ENCODE peak calls at places on chromosomes 1 and 21, in four cellular contexts. H is A549, Y is lower lobe of right lung, I is AG04450. C is an unnamed sample.

GRCh38 chr21:43770066-43770655 is 5.9 kb downstream of the CSTB start:
- DNase-seq in H (no peak), Y (no peak), I (no peak), C (no peak)

GRCh38 chr1:60255565-60255964 is 182.0 kb upstream of the C1orf87 start:
- DNase-seq in H (no peak), Y (no peak), I (no peak), C (peak; percentile 5)

GRCh38 chr1:161843156-161843555 is 77.0 kb downstream of the ATF6 start:
- DNase-seq in H (no peak), Y (no peak), I (no peak), C (peak; percentile 50)

GRCh38 chr1:7786785-7787184 is 2.7 kb downstream of the PER3 start:
- DNase-seq in H (no peak), Y (no peak), I (no peak), C (no peak)

GRCh38 chr1:211369640-211370039 is 43.0 kb downstream of the TRAF5 start:
- DNase-seq in H (no peak), Y (no peak), I (no peak), C (no peak)

GRCh38 chr1:24752305-24752704 is 7.1 kb downstream of the CLIC4 start:
- DNase-seq in H (no peak), Y (no peak), I (no peak), C (no peak)

GRCh38 chr1:9009438-9010366 is 16.5 kb downstream of the SLC2A7 start:
- DNase-seq in H (no peak), Y (no peak), I (no peak), C (peak; percentile 12)

GRCh38 chr1:196433000-196433399 is 175.2 kb downstream of the KCNT2 start:
- DNase-seq in H (no peak), Y (no peak), I (no peak), C (peak; percentile 9)

GRCh38 chr1:74689800-74690696 is 16.5 kb upstream of the ERICH3 start:
- DNase-seq in H (no peak), Y (no peak), I (peak; percentile 24), C (peak; percentile 63)

GRCh38 chr1:228781801-228782661 is 46.8 kb downstream of the RHOU start:
- DNase-seq in H (no peak), Y (no peak), I (no peak), C (no peak)

GRCh38 chr1:149845416-149845815 is 54.0 kb upstream of the BOLA1 start:
- DNase-seq in H (no peak), Y (no peak), I (no peak), C (no peak)

GRCh38 chr21:20997633-20998455 is at the start of gene NCAM2:
- DNase-seq in H (no peak), Y (peak; percentile 78), I (peak; percentile 60), C (peak; percentile 87)

GRCh38 chr1:7265771-7266371 is 480.6 kb downstream of the CAMTA1 start:
- DNase-seq in H (peak; percentile 90), Y (no peak), I (peak; percentile 61), C (peak; percentile 59)

GRCh38 chr1:184340984-184341383 is 45.8 kb upstream of the C1orf21 start:
- DNase-seq in H (no peak), Y (no peak), I (no peak), C (no peak)

GRCh38 chr1:165185161-165185889 is 171.2 kb downstream of the LMX1A start:
- DNase-seq in H (no peak), Y (no peak), I (no peak), C (no peak)

GRCh38 chr1:25562101-25562927 is 18.9 kb downstream of the LDLRAP1 start:
- DNase-seq in H (no peak), Y (no peak), I (no peak), C (no peak)

GRCh38 chr1:9211291-9211811 is 23.2 kb upstream of the H6PD start:
- DNase-seq in H (no peak), Y (no peak), I (peak; percentile 79), C (no peak)

GRCh38 chr1:25666437-25666836 is 49.8 kb downstream of the MAN1C1 start:
- DNase-seq in H (no peak), Y (no peak), I (no peak), C (no peak)

GRCh38 chr1:214859647-214860046 is 222.9 kb upstream of the KCNK2 start:
- DNase-seq in H (no peak), Y (no peak), I (no peak), C (no peak)

GRCh38 chr21:46033410-46034404 is 52.1 kb downstream of the COL6A1 start:
- DNase-seq in H (no peak), Y (no peak), I (peak; percentile 65), C (no peak)

GRCh38 chr1:93878501-93878888 is 511 bp downstream of the DNTTIP2 start:
- DNase-seq in H (peak; percentile 18), Y (peak; percentile 77), I (no peak), C (peak; percentile 26)

GRCh38 chr21:29232601-29233541 is 65.9 kb upstream of the BACH1 start:
- DNase-seq in H (no peak), Y (no peak), I (no peak), C (peak; percentile 70)

GRCh38 chr1:37159102-37159501 is 124.8 kb upstream of the GRIK3 start:
- DNase-seq in H (no peak), Y (no peak), I (no peak), C (no peak)

GRCh38 chr1:147089457-147089856 is 82.8 kb downstream of the PRKAB2 start:
- DNase-seq in H (no peak), Y (no peak), I (no peak), C (no peak)

GRCh38 chr1:150604226-150604588 is 24.8 kb upstream of the MCL1 start:
- DNase-seq in H (no peak), Y (no peak), I (no peak), C (no peak)

GRCh38 chr1:185916866-185917265 is 182.7 kb downstream of the HMCN1 start:
- DNase-seq in H (no peak), Y (no peak), I (no peak), C (no peak)

GRCh38 chr1:194078765-194079164 is 892.4 kb upstream of the B3GALT2 start:
- DNase-seq in H (no peak), Y (no peak), I (no peak), C (no peak)

GRCh38 chr1:242745079-242745478 is 220.6 kb upstream of the PLD5 start:
- DNase-seq in H (no peak), Y (no peak), I (no peak), C (no peak)

GRCh38 chr1:63135174-63135512 is 187.2 kb upstream of the FOXD3 start:
- DNase-seq in H (no peak), Y (no peak), I (no peak), C (no peak)

GRCh38 chr1:236142358-236143103 is at the start of gene GPR137B:
- DNase-seq in H (peak; percentile 66), Y (peak; percentile 65), I (no peak), C (peak; percentile 40)

GRCh38 chr21:46368533-46369285 is 44.8 kb downstream of the PCNT start:
- DNase-seq in H (no peak), Y (no peak), I (no peak), C (no peak)

GRCh38 chr1:182602945-182603645 is 1.1 kb downstream of the RGS16 start:
- DNase-seq in H (no peak), Y (peak; percentile 59), I (no peak), C (peak; percentile 37)

GRCh38 chr1:36475910-36476604 is 6.7 kb downstream of the CSF3R start:
- DNase-seq in H (no peak), Y (no peak), I (no peak), C (no peak)

GRCh38 chr21:44773291-44773932 is 28.2 kb downstream of the UBE2G2 start:
- DNase-seq in H (no peak), Y (no peak), I (no peak), C (no peak)

GRCh38 chr1:224357626-224358124 is 996 bp downstream of the CNIH4 start:
- DNase-seq in H (peak; percentile 41), Y (no peak), I (no peak), C (peak; percentile 79)

GRCh38 chr1:182351790-182352364 is 39.7 kb downstream of the GLUL start:
- DNase-seq in H (no peak), Y (no peak), I (no peak), C (no peak)

GRCh38 chr1:11527541-11528452 is 48.8 kb downstream of the DISP3 start:
- DNase-seq in H (no peak), Y (no peak), I (no peak), C (no peak)

GRCh38 chr1:18922319-18922726 is 20.0 kb upstream of the ALDH4A1 start:
- DNase-seq in H (peak; percentile 39), Y (peak; percentile 74), I (peak; percentile 61), C (peak; percentile 88)

GRCh38 chr1:79204774-79205173 is 198.2 kb upstream of the ADGRL4 start:
- DNase-seq in H (no peak), Y (no peak), I (no peak), C (no peak)

DNA sequence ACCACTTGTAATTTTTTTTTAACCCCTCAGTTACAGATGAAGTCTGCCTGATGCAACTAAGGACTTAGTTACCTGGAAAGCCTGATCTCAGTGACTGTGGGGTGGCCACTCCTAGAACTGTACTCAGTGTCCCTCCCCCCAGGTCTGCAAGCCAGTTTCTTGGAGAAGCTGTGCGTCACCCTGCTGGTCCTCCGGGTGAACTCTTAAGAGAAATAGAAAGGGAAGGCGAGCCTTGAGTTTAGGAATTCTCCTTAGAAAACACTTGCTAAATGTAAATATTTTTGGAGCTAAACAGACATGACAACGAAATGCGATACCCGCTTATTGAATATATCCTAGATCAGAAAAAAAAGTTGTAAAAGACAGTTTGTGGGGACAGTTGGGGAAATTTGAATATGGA is 730 bp downstream of the SLC16A4 start:
- DNase-seq in H (peak; percentile 82), Y (peak; percentile 65), I (no peak), C (peak; percentile 76)
- TF ChIP-seq CTCF in H (no peak), Y (no peak), I (peak; percentile 17), C (peak; percentile 8)

GRCh38 chr1:246788895-246789338 is 64.7 kb downstream of the SCCPDH start:
- DNase-seq in H (no peak), Y (no peak), I (no peak), C (peak; percentile 23)
- H3K4me3 ChIP-seq in H (no peak overlapping the region), Y (peak overlapping the region; percentile 39), I (no peak overlapping the region), C (no peak overlapping the region)

GRCh38 chr1:16913866-16914662 is 7.7 kb upstream of the CROCC start:
- DNase-seq in H (peak; percentile 73), Y (peak; percentile 94), I (peak; percentile 89), C (peak; percentile 95)
- TF ChIP-seq CTCF in H (no peak), Y (no peak), I (no peak), C (no peak)

GRCh38 chr1:169584483-169585144 is 1.7 kb downstream of the F5 start:
- DNase-seq in H (no peak), Y (no peak), I (no peak), C (no peak)

GRCh38 chr1:169585184-169585583 is 1.1 kb downstream of the F5 start:
- DNase-seq in H (no peak), Y (no peak), I (no peak), C (no peak)

GRCh38 chr1:169588112-169588511 is 1.8 kb upstream of the F5 start:
- DNase-seq in H (no peak), Y (no peak), I (no peak), C (no peak)

GRCh38 chr1:169586395-169587255 is at the start of gene F5:
- DNase-seq in H (peak; percentile 72), Y (peak; percentile 86), I (peak; percentile 10), C (peak; percentile 61)

DNA sequence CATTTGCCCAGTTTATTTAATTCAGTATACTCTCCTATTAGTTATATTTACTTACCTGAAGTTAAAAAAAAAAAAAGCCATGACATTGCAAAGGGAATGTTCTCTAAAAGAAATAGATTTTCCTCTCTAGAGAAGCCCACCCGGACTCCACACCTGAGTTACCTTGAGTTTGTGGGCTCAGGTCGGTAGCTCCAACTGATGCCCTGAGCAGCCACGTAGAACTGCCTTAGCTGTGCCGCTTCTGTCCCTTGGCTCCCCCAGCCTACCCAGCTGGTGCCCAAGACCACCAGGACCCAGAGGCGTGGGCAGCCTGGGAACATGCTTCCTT is 250 bp downstream of the F5 start:
- DNase-seq in H (no peak), Y (no peak), I (no peak), C (no peak)
- H3K4me3 ChIP-seq in H (peak overlapping the region; percentile 18), Y (peak overlapping the region; percentile 34), I (no peak overlapping the region), C (no peak overlapping the region)

C was measured in AG10803.